ENCODE peak calls at places on chromosomes 16 and 17, in six cellular contexts. V, N, J, H, Y and O are unnamed samples.

GRCh38 chr17:78325076-78325712 is 34.7 kb downstream of the SOCS3 start:
- DNase-seq in N (no peak), J (peak; percentile 75), Y (no peak), H (no peak), V (peak; percentile 69), O (no peak)

GRCh38 chr16:88303890-88304819 is 78.6 kb upstream of the ZNF469 start:
- DNase-seq in N (no peak), J (peak; percentile 94), V (no peak), H (peak; percentile 38), Y (no peak), O (no peak)

GRCh38 chr16:25488435-25488834 is 203.3 kb upstream of the HS3ST4 start:
- DNase-seq in N (no peak), Y (no peak), J (no peak), H (no peak), V (no peak), O (no peak)

GRCh38 chr17:4186244-4186920 is 43.4 kb downstream of the CYB5D2 start:
- DNase-seq in H (no peak), N (no peak), J (no peak), V (no peak), Y (no peak), O (no peak)

GRCh38 chr17:6098466-6099180 is 28.4 kb downstream of the WSCD1 start:
- DNase-seq in V (no peak), H (no peak), Y (no peak), N (peak; percentile 43), J (no peak), O (no peak)

GRCh38 chr17:56593073-56593740 is at the start of gene NOG:
- DNase-seq in V (peak; percentile 57), H (peak; percentile 72), J (peak; percentile 63), N (no peak), Y (no peak), O (no peak)

GRCh38 chr17:40936437-40936971 is 942 bp downstream of the KRT23 start:
- DNase-seq in N (peak; percentile 85), H (no peak), J (no peak), Y (no peak), V (no peak), O (peak; percentile 43)

GRCh38 chr17:4499431-4500187 is 928 bp downstream of the SPNS2 start:
- DNase-seq in Y (no peak), J (no peak), N (no peak), H (peak; percentile 38), V (no peak), O (no peak)

GRCh38 chr16:55257971-55258613 is 65.9 kb upstream of the IRX6 start:
- DNase-seq in V (peak; percentile 21), J (peak; percentile 44), H (no peak), Y (peak; percentile 53), N (peak; percentile 67), O (no peak)

GRCh38 chr17:15909481-15909991 is 35.4 kb upstream of the ADORA2B start:
- DNase-seq in Y (no peak), V (no peak), H (peak; percentile 79), J (no peak), N (no peak), O (no peak)

GRCh38 chr16:52424591-52424990 is 122.4 kb downstream of the TOX3 start:
- DNase-seq in J (no peak), Y (no peak), V (no peak), N (no peak), H (no peak), O (no peak)

GRCh38 chr17:14699569-14700190 is 398.8 kb downstream of the HS3ST3B1 start:
- DNase-seq in J (no peak), Y (no peak), V (no peak), N (no peak), H (peak; percentile 50), O (no peak)

GRCh38 chr17:13031718-13032350 is 14.0 kb upstream of the ELAC2 start:
- DNase-seq in V (peak; percentile 47), N (no peak), Y (peak; percentile 64), J (peak; percentile 44), H (peak; percentile 52), O (no peak)

GRCh38 chr17:79925242-79925957 is 86.2 kb upstream of the CBX4 start:
- DNase-seq in J (peak; percentile 53), V (peak; percentile 60), N (peak; percentile 80), H (peak; percentile 72), Y (no peak), O (no peak)

GRCh38 chr17:39591958-39592954 is 15.5 kb downstream of the NEUROD2 start:
- DNase-seq in H (no peak), Y (peak; percentile 49), V (no peak), J (peak; percentile 38), N (no peak), O (no peak)

GRCh38 chr17:40487371-40488020 is 13.9 kb downstream of the TNS4 start:
- DNase-seq in Y (no peak), V (no peak), N (no peak), H (no peak), J (no peak), O (no peak)

GRCh38 chr17:52030096-52030495 is 128.4 kb downstream of the CA10 start:
- DNase-seq in Y (no peak), H (no peak), N (no peak), J (no peak), V (no peak), O (no peak)

GRCh38 chr17:12068946-12069345 is 48.3 kb downstream of the MAP2K4 start:
- DNase-seq in V (no peak), J (peak; percentile 26), H (no peak), Y (no peak), N (no peak), O (no peak)

GRCh38 chr17:28878981-28879380 is 18.6 kb downstream of the FLOT2 start:
- DNase-seq in J (peak; percentile 44), V (no peak), Y (peak; percentile 75), H (peak; percentile 90), N (no peak), O (no peak)

GRCh38 chr16:10919003-10919351 is 23.3 kb downstream of the DEXI start:
- DNase-seq in J (no peak), H (no peak), N (no peak), Y (no peak), V (no peak), O (no peak)

GRCh38 chr16:9138021-9138680 is 46.7 kb downstream of the HAPSTR1 start:
- DNase-seq in J (no peak), N (no peak), V (no peak), H (no peak), Y (no peak), O (no peak)

GRCh38 chr17:77748436-77748835 is 210.1 kb upstream of the TNRC6C start:
- DNase-seq in V (no peak), J (no peak), Y (no peak), H (no peak), N (no peak), O (no peak)

GRCh38 chr17:45792995-45793755 is 9.1 kb downstream of the CRHR1 start:
- DNase-seq in Y (no peak), V (no peak), H (no peak), J (no peak), N (no peak), O (no peak)

GRCh38 chr17:42783062-42783777 is 2.8 kb downstream of the WNK4 start:
- DNase-seq in V (no peak), N (no peak), H (peak; percentile 45), Y (no peak), J (peak; percentile 62), O (no peak)

GRCh38 chr17:29778936-29779811 is 150.9 kb downstream of the SSH2 start:
- DNase-seq in N (peak; percentile 70), J (peak; percentile 67), Y (peak; percentile 80), H (peak; percentile 84), V (peak; percentile 65), O (peak; percentile 52)

GRCh38 chr17:57993471-57994365 is 5.7 kb upstream of the VEZF1 start:
- DNase-seq in H (no peak), N (no peak), Y (peak; percentile 54), V (no peak), J (no peak), O (no peak)

GRCh38 chr16:86016201-86016965 is 117.4 kb downstream of the IRF8 start:
- DNase-seq in V (peak; percentile 33), Y (peak; percentile 86), N (no peak), J (peak; percentile 49), H (peak; percentile 79), O (no peak)

GRCh38 chr16:57012353-57012752 is 23.0 kb downstream of the NLRC5 start:
- DNase-seq in Y (no peak), J (no peak), H (no peak), N (no peak), V (no peak), O (no peak)

GRCh38 chr16:10600792-10601443 is 20.5 kb upstream of the EMP2 start:
- DNase-seq in V (no peak), N (no peak), Y (peak; percentile 66), H (no peak), J (no peak), O (no peak)

GRCh38 chr17:17603178-17603894 is 11.8 kb upstream of the PEMT start:
- DNase-seq in Y (no peak), V (no peak), N (no peak), J (no peak), H (no peak), O (no peak)

GRCh38 chr17:61494325-61495160 is 42.3 kb downstream of the TBX4 start:
- DNase-seq in H (no peak), J (no peak), V (no peak), N (no peak), Y (no peak), O (no peak)

DNA sequence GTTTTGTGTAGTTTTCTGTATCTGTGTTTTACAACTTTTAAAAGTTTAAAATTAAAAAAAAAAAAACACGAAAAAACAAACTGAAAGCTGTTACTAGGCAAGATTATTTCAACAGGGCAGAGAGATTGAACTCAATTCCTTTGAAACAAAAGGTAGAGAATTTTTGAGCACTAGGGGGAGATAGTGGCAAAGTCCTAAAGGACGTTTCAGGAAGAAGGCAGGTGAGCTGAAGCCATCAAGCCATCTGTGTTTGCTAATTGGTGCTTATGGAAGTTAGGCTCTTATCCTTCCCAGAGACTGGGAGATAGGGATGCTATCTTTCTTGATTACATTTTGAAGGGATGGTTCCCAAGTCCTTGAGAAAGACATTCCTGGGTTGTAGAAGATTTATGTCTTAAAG is 70.6 kb upstream of the CLEC3A start:
- DNase-seq in H (peak; percentile 28), V (no peak), N (no peak), J (no peak), Y (peak; percentile 69), O (no peak)
- TF ChIP-seq CTCF in H (peak; percentile 35), V (peak; percentile 13), N (no peak), J (peak; percentile 11), Y (peak; percentile 37), O (no peak)

DNA sequence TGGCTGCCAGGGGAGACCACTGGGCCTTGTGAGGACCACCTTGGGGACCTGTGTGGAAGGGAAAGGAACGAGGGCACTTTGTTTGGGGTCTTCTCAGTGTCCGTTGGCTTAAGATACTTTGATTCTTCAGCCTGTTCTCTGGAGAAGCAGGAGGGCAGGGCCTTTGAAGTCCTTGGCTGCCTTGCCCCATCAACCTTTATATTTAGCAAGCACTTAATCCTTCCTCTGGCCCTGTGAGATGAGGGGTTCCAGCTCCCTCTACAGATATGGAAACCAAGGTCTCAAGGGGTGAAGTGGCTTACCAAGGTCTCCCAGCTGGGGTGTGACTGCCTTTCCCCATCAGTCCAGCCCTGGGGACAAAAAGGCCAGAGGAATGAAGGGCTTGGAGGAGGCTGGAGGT is 28.5 kb downstream of the TTYH2 start:
- DNase-seq in H (no peak), V (no peak), Y (no peak), N (no peak), J (no peak), O (no peak)
- TF ChIP-seq CTCF in H (no peak), V (no peak), Y (no peak), N (no peak), J (no peak), O (no peak)

GRCh38 chr17:10697092-10698081 is at the start of the genes ADPRM and SCO1:
- DNase-seq in Y (peak; percentile 96), V (peak; percentile 92), N (peak; percentile 87), J (peak; percentile 93), H (peak; percentile 88), O (peak; percentile 92)
- TF ChIP-seq CTCF in Y (peak; percentile 35), V (peak; percentile 28), N (peak; percentile 28), J (peak; percentile 59), H (peak; percentile 16), O (peak; percentile 36)

GRCh38 chr17:7351665-7352558 is at the start of gene KCTD11:
- DNase-seq in J (peak; percentile 89), N (peak; percentile 93), V (peak; percentile 92), H (peak; percentile 96), Y (peak; percentile 94), O (peak; percentile 79)
- TF ChIP-seq CTCF in J (peak; percentile 75), N (peak; percentile 65), V (peak; percentile 47), H (peak; percentile 60), Y (peak; percentile 66), O (peak; percentile 26)